ENCODE peak calls at places on chromosome 18, in ten cellular contexts. One of them, this sample, is unnamed.

GRCh38 chr18:67608171-67608570 is 91.7 kb upstream of the DSEL start:
- DNase-seq in GF-D8: no peak
- DNase-seq in M059J: no peak
- DNase-seq in glomerular endothelial cell: no peak
- DNase-seq in AG08396: no peak
- DNase-seq in Jurkat, Clone E6-1: no peak
- DNase-seq in effector CD4-positive, alpha-beta T cell: no peak
- DNase-seq in PC-9: no peak
- DNase-seq in NCI-H1092 treated with DMSO at 0.1 percent for 48 hours: no peak
- DNase-seq in stimulated activated CD4-positive, alpha-beta T cell treated with anti-CD3 and anti-CD28 coated beads, Interleukin-2, amount 100 ng/mL, for 48 hours: no peak
- DNase-seq in this sample: no peak

GRCh38 chr18:741931-742512 is 29.6 kb upstream of the ENOSF1 start:
- DNase-seq in AG08396: peak
- DNase-seq in PC-9: no peak
- DNase-seq in stimulated activated CD4-positive, alpha-beta T cell treated with anti-CD3 and anti-CD28 coated beads, Interleukin-2, amount 100 ng/mL, for 48 hours: no peak
- DNase-seq in GF-D8: peak
- DNase-seq in glomerular endothelial cell: peak
- DNase-seq in effector CD4-positive, alpha-beta T cell: no peak
- DNase-seq in Jurkat, Clone E6-1: peak
- DNase-seq in M059J: peak
- DNase-seq in NCI-H1092 treated with DMSO at 0.1 percent for 48 hours: peak
- DNase-seq in this sample: no peak

GRCh38 chr18:77557030-77557429 is 307.4 kb downstream of the GALR1 start:
- DNase-seq in PC-9: no peak
- DNase-seq in M059J: no peak
- DNase-seq in AG08396: no peak
- DNase-seq in NCI-H1092 treated with DMSO at 0.1 percent for 48 hours: no peak
- DNase-seq in stimulated activated CD4-positive, alpha-beta T cell treated with anti-CD3 and anti-CD28 coated beads, Interleukin-2, amount 100 ng/mL, for 48 hours: no peak
- DNase-seq in Jurkat, Clone E6-1: peak
- DNase-seq in GF-D8: no peak
- DNase-seq in effector CD4-positive, alpha-beta T cell: no peak
- DNase-seq in glomerular endothelial cell: no peak
- DNase-seq in this sample: no peak

GRCh38 chr18:32276896-32277295 is 87.1 kb downstream of the MEP1B start:
- DNase-seq in GF-D8: no peak
- DNase-seq in M059J: no peak
- DNase-seq in effector CD4-positive, alpha-beta T cell: no peak
- DNase-seq in Jurkat, Clone E6-1: no peak
- DNase-seq in PC-9: no peak
- DNase-seq in stimulated activated CD4-positive, alpha-beta T cell treated with anti-CD3 and anti-CD28 coated beads, Interleukin-2, amount 100 ng/mL, for 48 hours: no peak
- DNase-seq in NCI-H1092 treated with DMSO at 0.1 percent for 48 hours: no peak
- DNase-seq in glomerular endothelial cell: no peak
- DNase-seq in AG08396: no peak
- DNase-seq in this sample: no peak

GRCh38 chr18:69948919-69949537 is 1.4 kb upstream of the CD226 start:
- DNase-seq in M059J: no peak
- DNase-seq in stimulated activated CD4-positive, alpha-beta T cell treated with anti-CD3 and anti-CD28 coated beads, Interleukin-2, amount 100 ng/mL, for 48 hours: peak
- DNase-seq in Jurkat, Clone E6-1: no peak
- DNase-seq in glomerular endothelial cell: no peak
- DNase-seq in effector CD4-positive, alpha-beta T cell: no peak
- DNase-seq in GF-D8: no peak
- DNase-seq in PC-9: no peak
- DNase-seq in NCI-H1092 treated with DMSO at 0.1 percent for 48 hours: no peak
- DNase-seq in AG08396: peak
- DNase-seq in this sample: no peak

GRCh38 chr18:54280206-54280550 is 10.9 kb downstream of the POLI start:
- DNase-seq in PC-9: no peak
- DNase-seq in glomerular endothelial cell: no peak
- DNase-seq in AG08396: no peak
- DNase-seq in NCI-H1092 treated with DMSO at 0.1 percent for 48 hours: no peak
- DNase-seq in GF-D8: no peak
- DNase-seq in Jurkat, Clone E6-1: peak
- DNase-seq in effector CD4-positive, alpha-beta T cell: no peak
- DNase-seq in stimulated activated CD4-positive, alpha-beta T cell treated with anti-CD3 and anti-CD28 coated beads, Interleukin-2, amount 100 ng/mL, for 48 hours: no peak
- DNase-seq in M059J: no peak
- DNase-seq in this sample: no peak

GRCh38 chr18:9803698-9804516 is 81.9 kb upstream of the TXNDC2 start:
- DNase-seq in stimulated activated CD4-positive, alpha-beta T cell treated with anti-CD3 and anti-CD28 coated beads, Interleukin-2, amount 100 ng/mL, for 48 hours: no peak
- DNase-seq in NCI-H1092 treated with DMSO at 0.1 percent for 48 hours: no peak
- DNase-seq in PC-9: no peak
- DNase-seq in glomerular endothelial cell: no peak
- DNase-seq in GF-D8: peak
- DNase-seq in effector CD4-positive, alpha-beta T cell: no peak
- DNase-seq in Jurkat, Clone E6-1: no peak
- DNase-seq in AG08396: no peak
- DNase-seq in M059J: no peak
- DNase-seq in this sample: no peak

GRCh38 chr18:3726241-3726951 is 276.4 kb downstream of the TGIF1 start:
- DNase-seq in glomerular endothelial cell: no peak
- DNase-seq in PC-9: no peak
- DNase-seq in AG08396: no peak
- DNase-seq in effector CD4-positive, alpha-beta T cell: no peak
- DNase-seq in stimulated activated CD4-positive, alpha-beta T cell treated with anti-CD3 and anti-CD28 coated beads, Interleukin-2, amount 100 ng/mL, for 48 hours: no peak
- DNase-seq in M059J: no peak
- DNase-seq in Jurkat, Clone E6-1: no peak
- DNase-seq in NCI-H1092 treated with DMSO at 0.1 percent for 48 hours: peak
- DNase-seq in GF-D8: peak
- DNase-seq in this sample: no peak

GRCh38 chr18:2906522-2907458 is 60.0 kb downstream of the EMILIN2 start:
- DNase-seq in effector CD4-positive, alpha-beta T cell: peak
- DNase-seq in GF-D8: no peak
- DNase-seq in glomerular endothelial cell: no peak
- DNase-seq in Jurkat, Clone E6-1: no peak
- DNase-seq in M059J: no peak
- DNase-seq in NCI-H1092 treated with DMSO at 0.1 percent for 48 hours: no peak
- DNase-seq in AG08396: peak
- DNase-seq in stimulated activated CD4-positive, alpha-beta T cell treated with anti-CD3 and anti-CD28 coated beads, Interleukin-2, amount 100 ng/mL, for 48 hours: peak
- DNase-seq in PC-9: peak
- DNase-seq in this sample: peak

GRCh38 chr18:10025756-10026290 is 112.0 kb downstream of the VAPA start:
- DNase-seq in GF-D8: no peak
- DNase-seq in effector CD4-positive, alpha-beta T cell: no peak
- DNase-seq in Jurkat, Clone E6-1: no peak
- DNase-seq in stimulated activated CD4-positive, alpha-beta T cell treated with anti-CD3 and anti-CD28 coated beads, Interleukin-2, amount 100 ng/mL, for 48 hours: no peak
- DNase-seq in NCI-H1092 treated with DMSO at 0.1 percent for 48 hours: no peak
- DNase-seq in AG08396: no peak
- DNase-seq in glomerular endothelial cell: no peak
- DNase-seq in M059J: no peak
- DNase-seq in PC-9: no peak
- DNase-seq in this sample: no peak

GRCh38 chr18:49985246-49985645 is 171.9 kb upstream of the ACAA2 start:
- DNase-seq in AG08396: no peak
- DNase-seq in M059J: no peak
- DNase-seq in effector CD4-positive, alpha-beta T cell: no peak
- DNase-seq in glomerular endothelial cell: no peak
- DNase-seq in Jurkat, Clone E6-1: no peak
- DNase-seq in NCI-H1092 treated with DMSO at 0.1 percent for 48 hours: no peak
- DNase-seq in GF-D8: no peak
- DNase-seq in stimulated activated CD4-positive, alpha-beta T cell treated with anti-CD3 and anti-CD28 coated beads, Interleukin-2, amount 100 ng/mL, for 48 hours: no peak
- DNase-seq in PC-9: no peak
- DNase-seq in this sample: no peak

GRCh38 chr18:29164020-29164706 is 987.2 kb upstream of the CDH2 start:
- DNase-seq in Jurkat, Clone E6-1: no peak
- DNase-seq in effector CD4-positive, alpha-beta T cell: no peak
- DNase-seq in AG08396: peak
- DNase-seq in stimulated activated CD4-positive, alpha-beta T cell treated with anti-CD3 and anti-CD28 coated beads, Interleukin-2, amount 100 ng/mL, for 48 hours: no peak
- DNase-seq in M059J: peak
- DNase-seq in GF-D8: no peak
- DNase-seq in PC-9: no peak
- DNase-seq in NCI-H1092 treated with DMSO at 0.1 percent for 48 hours: no peak
- DNase-seq in glomerular endothelial cell: peak
- DNase-seq in this sample: no peak

GRCh38 chr18:57438669-57439616 is 3.8 kb downstream of the ONECUT2 start:
- DNase-seq in effector CD4-positive, alpha-beta T cell: no peak
- DNase-seq in AG08396: no peak
- DNase-seq in Jurkat, Clone E6-1: no peak
- DNase-seq in glomerular endothelial cell: no peak
- DNase-seq in stimulated activated CD4-positive, alpha-beta T cell treated with anti-CD3 and anti-CD28 coated beads, Interleukin-2, amount 100 ng/mL, for 48 hours: no peak
- DNase-seq in GF-D8: no peak
- DNase-seq in M059J: no peak
- DNase-seq in PC-9: no peak
- DNase-seq in NCI-H1092 treated with DMSO at 0.1 percent for 48 hours: peak
- DNase-seq in this sample: no peak